ENCODE peak calls at places on chromosomes 4 and X, in five cellular contexts. I, E, H, D and X are unnamed samples. For H3K4me1, the result is how much of the 10 kb centered on the place peaks cover.

GRCh38 chr4:106486533-106486932 is 118.0 kb upstream of the GIMD1 start:
- DNase-seq in I (no peak), E (no peak), H (no peak), D (no peak), X (no peak)

GRCh38 chr4:36747277-36748129 is 466.1 kb downstream of the DTHD1 start:
- DNase-seq in I (no peak), E (no peak), H (peak), D (no peak), X (no peak)

GRCh38 chr4:3302786-3303444 is 10.1 kb downstream of the RGS12 start:
- DNase-seq in I (no peak), E (no peak), H (peak), D (peak), X (peak)

GRCh38 chr4:176837176-176837915 is 44.6 kb upstream of the VEGFC start:
- DNase-seq in I (no peak), E (no peak), H (no peak), D (no peak), X (no peak)

GRCh38 chrX:40468033-40468979 is 112.5 kb upstream of the ATP6AP2 start:
- DNase-seq in I (no peak), E (no peak), H (peak), D (no peak), X (peak)

GRCh38 chr4:25861951-25862410 is 807 bp downstream of the SEL1L3 start:
- DNase-seq in I (no peak), E (no peak), H (peak), D (no peak), X (no peak)

GRCh38 chrX:118717703-118718391 is 9.6 kb upstream of the IL13RA1 start:
- DNase-seq in I (no peak), E (no peak), H (no peak), D (no peak), X (no peak)

GRCh38 chr4:43682551-43682950 is 766.1 kb downstream of the KCTD8 start:
- DNase-seq in I (no peak), E (no peak), H (no peak), D (no peak), X (no peak)

GRCh38 chr4:5992171-5993062 is 25.8 kb downstream of the C4orf50 start:
- DNase-seq in I (no peak), E (no peak), H (peak), D (no peak), X (no peak)

GRCh38 chr4:6910340-6910959 is 824 bp downstream of the TBC1D14 start:
- DNase-seq in I (no peak), E (no peak), H (peak), D (no peak), X (peak)

GRCh38 chr4:82852751-82853053 is 38.3 kb downstream of the SEC31A start:
- DNase-seq in I (no peak), E (no peak), H (no peak), D (no peak), X (no peak)

GRCh38 chr4:146790515-146790914 is 151.8 kb downstream of the POU4F2 start:
- DNase-seq in I (no peak), E (no peak), H (no peak), D (no peak), X (no peak)

GRCh38 chr4:185734214-185734613 is 77.8 kb downstream of the SORBS2 start:
- DNase-seq in I (no peak), E (no peak), H (no peak), D (no peak), X (no peak)

GRCh38 chr4:39732728-39733127 is 34.8 kb downstream of the UBE2K start:
- DNase-seq in I (no peak), E (peak), H (no peak), D (no peak), X (no peak)

GRCh38 chr4:183147191-183147590 is 48.1 kb downstream of the WWC2 start:
- DNase-seq in I (no peak), E (no peak), H (no peak), D (no peak), X (no peak)

GRCh38 chr4:60452259-60452658 is 747.9 kb upstream of the ADGRL3 start:
- DNase-seq in I (no peak), E (no peak), H (no peak), D (no peak), X (no peak)

GRCh38 chr4:59818656-59819055 is 1381.5 kb upstream of the ADGRL3 start:
- DNase-seq in I (no peak), E (no peak), H (no peak), D (no peak), X (no peak)

GRCh38 chr4:148649669-148650331 is 207.6 kb upstream of the NR3C2 start:
- DNase-seq in I (no peak), E (no peak), H (no peak), D (no peak), X (no peak)

GRCh38 chr4:169620846-169621228 is 459 bp downstream of the CLCN3 start:
- DNase-seq in I (no peak), E (no peak), H (peak), D (no peak), X (no peak)

DNA sequence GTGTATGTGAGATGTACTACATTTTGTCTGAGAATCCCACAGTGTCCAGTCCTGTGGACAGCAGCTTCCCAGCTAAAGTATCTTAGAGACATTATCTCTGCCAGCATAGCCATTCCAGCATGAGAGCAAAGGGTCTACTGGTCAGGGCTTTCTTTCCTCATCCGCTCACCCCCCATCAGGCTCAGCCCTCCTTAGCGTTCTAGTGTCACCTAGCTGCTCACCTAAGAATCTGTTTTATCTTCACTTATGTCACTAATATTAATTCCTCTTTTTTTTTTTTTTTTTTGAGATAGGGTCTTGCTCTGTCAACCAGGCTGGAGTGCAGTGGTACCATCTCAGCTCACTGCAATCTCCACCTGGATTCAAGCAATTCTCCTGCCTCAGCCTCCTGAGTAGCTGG is 15.6 kb downstream of the RUFY3 start:
- DNase-seq in I (no peak), E (no peak), H (no peak), D (no peak), X (no peak)
- H3K4me1 ChIP-seq in I (under half), E (under half), H (under half), D (half or more), X (under half)

GRCh38 chr4:155781432-155781831 is 22.6 kb downstream of the GUCY1B1 start:
- DNase-seq in I (no peak), E (no peak), H (no peak), D (no peak), X (no peak)

GRCh38 chr4:155789391-155789790 is 30.6 kb downstream of the GUCY1B1 start:
- DNase-seq in I (no peak), E (no peak), H (no peak), D (no peak), X (no peak)

GRCh38 chr4:155784637-155785036 is 25.8 kb downstream of the GUCY1B1 start:
- DNase-seq in I (no peak), E (no peak), H (no peak), D (no peak), X (no peak)

GRCh38 chr4:155787113-155787710 is 28.4 kb downstream of the GUCY1B1 start:
- DNase-seq in I (no peak), E (no peak), H (peak), D (no peak), X (no peak)

GRCh38 chr4:155785828-155786227 is 27.0 kb downstream of the GUCY1B1 start:
- DNase-seq in I (no peak), E (no peak), H (no peak), D (no peak), X (no peak)
- H3K4me1 ChIP-seq in I (under half), E (under half), H (under half), D (under half), X (under half)

GRCh38 chrX:49268702-49269009 is 937 bp upstream of the PPP1R3F start:
- DNase-seq in I (no peak), E (no peak), H (no peak), D (no peak), X (no peak)

GRCh38 chrX:49270249-49270921 is 792 bp downstream of the PPP1R3F start:
- DNase-seq in I (no peak), E (no peak), H (no peak), D (peak), X (no peak)

GRCh38 chrX:49269010-49269767 is 404 bp upstream of the PPP1R3F start:
- DNase-seq in I (peak), E (peak), H (peak), D (peak), X (peak)

GRCh38 chrX:49271341-49271740 is 1.7 kb downstream of the PPP1R3F start:
- DNase-seq in I (no peak), E (no peak), H (no peak), D (peak), X (no peak)

DNA sequence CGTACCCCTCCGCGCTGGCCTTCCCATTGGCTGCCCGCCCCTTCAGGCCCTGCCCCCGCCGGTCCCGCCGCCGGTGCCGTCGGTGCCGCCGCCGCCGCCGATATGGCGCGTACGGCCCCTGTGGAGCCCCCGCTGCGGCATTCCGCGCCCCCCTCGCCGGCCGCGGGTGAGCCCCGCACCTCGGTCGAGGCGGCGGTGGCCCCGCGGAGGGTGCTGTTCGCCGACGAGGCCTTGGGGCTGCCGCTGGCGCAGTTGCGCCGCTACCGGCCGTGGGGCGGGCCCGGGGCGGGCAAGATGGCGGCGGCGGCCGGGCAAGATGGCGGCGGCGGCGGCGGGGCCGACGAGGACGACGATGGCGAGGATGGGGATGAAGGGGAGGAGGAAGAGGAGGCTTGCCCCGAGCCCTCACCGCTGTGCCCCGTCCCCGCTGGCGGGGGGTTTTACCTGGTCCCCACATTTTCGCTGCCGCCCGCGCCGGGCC is at the start of gene PPP1R3F:
- DNase-seq in I (no peak), E (no peak), H (no peak), D (no peak), X (no peak)
- H3K4me1 ChIP-seq in I (under half), E (under half), H (under half), D (under half), X (under half)

GRCh38 chr4:55269970-55270369 is 76.1 kb upstream of the SRD5A3 start:
- DNase-seq in I (no peak), E (no peak), H (no peak), D (peak), X (peak)
- H3K4me1 ChIP-seq in I (under half), E (under half), H (under half), D (under half), X (under half)